ENCODE peak calls at places on chromosomes 5 and 9, in six cellular contexts. D is endothelial cell of umbilical vein, Y is mammary epithelial cell, F is A673, Z is fibroblast of lung, E is PC-3. B is an unnamed sample.

GRCh38 chr5:123605822-123606221 is 93.8 kb downstream of the CSNK1G3 start:
- DNase-seq in Z (no peak), D (no peak), E (no peak), Y (no peak), F (no peak), B (no peak)

GRCh38 chr5:95727764-95728191 is 3.4 kb upstream of the RHOBTB3 start:
- DNase-seq in Z (peak; percentile 83), E (peak; percentile 55), F (no peak), Y (peak; percentile 39), D (no peak), B (peak; percentile 38)

GRCh38 chr5:37839441-37840035 is 303 bp downstream of the GDNF start:
- DNase-seq in Y (peak; percentile 55), Z (peak; percentile 71), E (peak; percentile 51), F (peak; percentile 83), D (peak; percentile 17), B (no peak)

GRCh38 chr5:28648108-28648507 is 1609.7 kb upstream of the CDH9 start:
- DNase-seq in Z (peak; percentile 35), D (no peak), F (peak; percentile 10), E (peak; percentile 59), Y (peak; percentile 15), B (no peak)

GRCh38 chr5:76230711-76231285 is 147.6 kb downstream of the SV2C start:
- DNase-seq in F (no peak), Z (no peak), D (no peak), E (no peak), Y (no peak), B (no peak)

GRCh38 chr9:3008091-3008490 is 164.2 kb upstream of the PUM3 start:
- DNase-seq in D (no peak), Z (no peak), Y (no peak), E (peak; percentile 11), F (no peak), B (no peak)

GRCh38 chr9:124754289-124754688 is 16.8 kb downstream of the NR6A1 start:
- DNase-seq in Y (no peak), F (peak; percentile 66), Z (peak; percentile 36), E (peak; percentile 32), D (peak; percentile 33), B (no peak)

GRCh38 chr5:68154119-68154857 is 61.3 kb upstream of the PIK3R1 start:
- DNase-seq in E (no peak), D (no peak), F (no peak), Y (no peak), Z (no peak), B (no peak)

GRCh38 chr5:52269853-52270252 is 517.9 kb upstream of the ITGA1 start:
- DNase-seq in Z (no peak), E (no peak), F (peak; percentile 42), D (no peak), Y (no peak), B (no peak)

GRCh38 chr9:115099891-115100290 is 18.1 kb downstream of the TNC start:
- DNase-seq in E (no peak), Z (peak; percentile 46), F (no peak), D (no peak), Y (no peak), B (no peak)

GRCh38 chr5:142438573-142438972 is 113.8 kb upstream of the SPRY4 start:
- DNase-seq in D (no peak), F (no peak), Y (no peak), Z (no peak), E (no peak), B (no peak)

GRCh38 chr9:26863074-26863473 is 29.5 kb downstream of the CAAP1 start:
- DNase-seq in E (peak; percentile 14), D (no peak), Y (no peak), Z (peak; percentile 3), F (peak; percentile 1), B (no peak)

GRCh38 chr5:98982880-98983279 is 54.1 kb upstream of the CHD1 start:
- DNase-seq in E (no peak), D (no peak), Z (no peak), Y (no peak), F (no peak), B (no peak)

GRCh38 chr9:95874303-95874988 is 1.0 kb upstream of the ERCC6L2 start:
- DNase-seq in E (peak; percentile 18), F (peak; percentile 26), Z (peak; percentile 27), D (no peak), Y (peak; percentile 27), B (peak; percentile 38)

GRCh38 chr5:139742173-139742903 is 53.3 kb upstream of the PSD2 start:
- DNase-seq in D (no peak), F (no peak), E (no peak), Y (no peak), Z (no peak), B (no peak)

GRCh38 chr9:33917036-33917435 is 100.1 kb downstream of the UBE2R2 start:
- DNase-seq in F (no peak), Y (no peak), E (no peak), D (no peak), Z (no peak), B (no peak)

GRCh38 chr9:14813336-14814020 is 90.9 kb upstream of the CER1 start:
- DNase-seq in Z (peak; percentile 34), E (peak; percentile 32), F (peak; percentile 49), D (no peak), Y (no peak), B (no peak)

GRCh38 chr9:129777769-129778130 is 24.9 kb upstream of the PTGES start:
- DNase-seq in E (no peak), Y (peak; percentile 21), D (no peak), Z (no peak), F (no peak), B (no peak)

GRCh38 chr5:74895906-74896305 is 29.7 kb upstream of the FAM169A start:
- DNase-seq in D (peak; percentile 71), E (peak; percentile 39), Y (peak; percentile 52), F (peak; percentile 82), Z (peak; percentile 90), B (no peak)

GRCh38 chr5:112878760-112879159 is 17.7 kb downstream of the SRP19 start:
- DNase-seq in Z (peak; percentile 75), D (peak; percentile 10), Y (peak; percentile 77), F (no peak), E (peak; percentile 48), B (peak; percentile 90)

GRCh38 chr9:114281421-114282103 is 41.3 kb upstream of the ORM1 start:
- DNase-seq in D (no peak), F (peak; percentile 78), Y (no peak), E (no peak), Z (peak; percentile 40), B (no peak)

GRCh38 chr9:92716557-92716956 is 46.6 kb upstream of the IPPK start:
- DNase-seq in D (peak; percentile 50), E (peak; percentile 62), F (peak; percentile 54), Y (peak; percentile 46), Z (peak; percentile 14), B (no peak)

GRCh38 chr5:74357827-74358226 is 282.7 kb downstream of the ENC1 start:
- DNase-seq in D (no peak), E (no peak), Z (no peak), Y (no peak), F (no peak), B (no peak)

GRCh38 chr5:76700571-76700970 is 15.4 kb upstream of the F2R start:
- DNase-seq in Z (no peak), Y (no peak), F (no peak), E (no peak), D (no peak), B (no peak)

GRCh38 chr9:72102520-72102919 is 42.1 kb upstream of the C9orf57 start:
- DNase-seq in Y (no peak), Z (no peak), F (no peak), D (no peak), E (no peak), B (no peak)

GRCh38 chr9:97512966-97513560 is 11.6 kb downstream of the TMOD1 start:
- DNase-seq in E (no peak), F (no peak), Y (no peak), Z (no peak), D (no peak), B (no peak)
- H3K4me1 ChIP-seq in E (peaks cover 13% of the 10 kb centered on the region), F (no peaks in the 10 kb centered on the region), Y (no peaks in the 10 kb centered on the region), Z (no peaks in the 10 kb centered on the region), D (peaks cover 14% of the 10 kb centered on the region), B (peaks cover 21% of the 10 kb centered on the region)

GRCh38 chr5:17388717-17389116 is 109.3 kb upstream of the TAF11L2 start:
- DNase-seq in Z (no peak), F (no peak), D (no peak), E (no peak), Y (no peak), B (no peak)

GRCh38 chr5:17379188-17379951 is 118.7 kb upstream of the TAF11L2 start:
- DNase-seq in D (no peak), F (peak; percentile 84), E (peak; percentile 76), Z (peak; percentile 74), Y (peak; percentile 45), B (peak; percentile 40)

GRCh38 chr5:17381926-17382325 is 116.1 kb upstream of the TAF11L2 start:
- DNase-seq in E (no peak), F (no peak), Z (no peak), Y (no peak), D (no peak), B (no peak)

GRCh38 chr5:17378346-17378984 is 119.6 kb upstream of the TAF11L2 start:
- DNase-seq in Z (peak; percentile 83), F (no peak), E (peak; percentile 49), D (no peak), Y (no peak), B (no peak)

DNA sequence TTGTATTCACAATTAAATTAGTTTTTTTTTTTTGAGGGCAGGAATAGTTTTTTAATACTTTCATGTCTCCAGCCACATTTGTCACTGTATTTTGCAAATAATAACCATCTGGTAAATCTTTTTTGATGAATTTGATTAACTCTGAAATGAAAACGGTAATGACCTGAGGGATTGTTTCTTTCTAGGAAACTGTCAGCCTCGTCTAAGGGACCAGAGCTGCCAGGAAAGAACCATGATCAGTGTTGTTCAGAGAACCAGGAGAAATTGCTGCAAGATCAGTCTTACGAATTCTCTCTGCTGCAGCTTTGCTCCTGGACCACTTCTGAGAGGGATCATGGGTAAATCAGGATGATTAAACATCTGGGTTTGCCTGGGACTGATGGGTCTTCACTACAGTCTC is 114.5 kb upstream of the TAF11L2 start:
- DNase-seq in Z (no peak), D (no peak), E (no peak), F (no peak), Y (no peak), B (no peak)
- TF ChIP-seq EZH2 in Z (no peak), D (no peak), E (no peak), F (no peak), Y (no peak), B (no peak)

GRCh38 chr9:121359358-121360294 is 10.4 kb downstream of the STOM start:
- DNase-seq in F (peak; percentile 41), Z (peak; percentile 62), D (no peak), E (no peak), Y (no peak), B (no peak)
- H3K4me1 ChIP-seq in F (peaks cover 71% of the 10 kb centered on the region), Z (peaks cover 39% of the 10 kb centered on the region), D (peaks cover 95% of the 10 kb centered on the region), E (peaks cover 29% of the 10 kb centered on the region), Y (peaks cover 39% of the 10 kb centered on the region), B (peaks cover 21% of the 10 kb centered on the region)

GRCh38 chr9:128405780-128406171 is 14.9 kb upstream of the CERCAM start:
- DNase-seq in Y (no peak), D (no peak), Z (no peak), F (no peak), E (no peak), B (no peak)

GRCh38 chr9:128406848-128407391 is 13.7 kb upstream of the CERCAM start:
- DNase-seq in F (no peak), E (peak; percentile 18), Z (peak; percentile 79), Y (no peak), D (no peak), B (no peak)

GRCh38 chr9:128404579-128404978 is 16.1 kb upstream of the CERCAM start:
- DNase-seq in E (no peak), Y (no peak), Z (no peak), D (no peak), F (no peak), B (no peak)

GRCh38 chr9:128408963-128409431 is 11.7 kb upstream of the CERCAM start:
- DNase-seq in F (no peak), Z (no peak), Y (no peak), E (no peak), D (no peak), B (no peak)

GRCh38 chr9:128405077-128405779 is 15.4 kb upstream of the CERCAM start:
- DNase-seq in E (no peak), Z (no peak), D (no peak), Y (no peak), F (no peak), B (no peak)
- TF ChIP-seq EZH2 in E (no peak), Z (no peak), D (no peak), Y (no peak), F (no peak), B (no peak)

B was measured in PC-9.